ENCODE peak calls at places on chromosomes 11 and 22, in four cellular contexts. U, Q, D and N are unnamed samples.
A peak's percentile ranks its signal among the peaks of the same experiment; 100 is the strongest.

GRCh38 chr22:32823024-32823730 is 21.7 kb downstream of the TIMP3 start:
- DNase-seq in Q (no peak), U (no peak), D (peak; percentile 31), N (no peak)

GRCh38 chr11:69151811-69152210 is 3.9 kb upstream of the SMIM38 start:
- DNase-seq in U (no peak), D (no peak), Q (no peak), N (no peak)

GRCh38 chr11:45646275-45646970 is 19.0 kb downstream of the CHST1 start:
- DNase-seq in U (no peak), D (no peak), Q (no peak), N (peak; percentile 7)

GRCh38 chr22:30920407-30920806 is 48.2 kb downstream of the MORC2 start:
- DNase-seq in D (peak; percentile 84), U (no peak), Q (peak; percentile 51), N (peak; percentile 27)

GRCh38 chr22:38657248-38657909 is 941 bp downstream of the CBY1 start:
- DNase-seq in U (no peak), D (peak; percentile 53), Q (no peak), N (no peak)

GRCh38 chr22:20656516-20656901 is 117.4 kb upstream of the SERPIND1 start:
- DNase-seq in D (no peak), Q (no peak), U (no peak), N (no peak)

GRCh38 chr22:35301370-35301874 is 1.7 kb downstream of the TOM1 start:
- DNase-seq in U (peak; percentile 98), Q (no peak), D (no peak), N (no peak)

GRCh38 chr11:50333861-50334260 is 301.2 kb downstream of the OR4C45 start:
- DNase-seq in U (no peak), D (no peak), Q (no peak), N (no peak)

GRCh38 chr22:44221710-44222475 is 41.2 kb downstream of the PARVG start:
- DNase-seq in D (peak; percentile 8), Q (no peak), U (no peak), N (no peak)

GRCh38 chr11:122642472-122642922 is 13.0 kb upstream of the UBASH3B start:
- DNase-seq in U (peak; percentile 80), D (no peak), Q (no peak), N (no peak)

GRCh38 chr11:57203359-57203758 is 21.6 kb downstream of the LRRC55 start:
- DNase-seq in D (no peak), Q (no peak), U (no peak), N (no peak)

GRCh38 chr22:49619301-49619700 is 208.4 kb downstream of the BRD1 start:
- DNase-seq in U (no peak), D (no peak), Q (no peak), N (no peak)

GRCh38 chr11:17735823-17736772 is 1.5 kb downstream of the KCNC1 start:
- DNase-seq in D (no peak), U (no peak), Q (no peak), N (no peak)

GRCh38 chr11:2091786-2092463 is 47.3 kb downstream of the IGF2 start:
- DNase-seq in U (no peak), D (no peak), Q (no peak), N (no peak)

GRCh38 chr11:34654491-34655334 is 33.8 kb downstream of the EHF start:
- DNase-seq in U (peak; percentile 39), D (no peak), Q (no peak), N (no peak)

GRCh38 chr22:44335903-44336803 is 23.4 kb upstream of the SHISAL1 start:
- DNase-seq in D (no peak), U (no peak), Q (no peak), N (no peak)

GRCh38 chr11:85953491-85954143 is 98.4 kb downstream of the CCDC83 start:
- DNase-seq in U (no peak), D (no peak), Q (no peak), N (no peak)

GRCh38 chr11:63802637-63803414 is 10.4 kb upstream of the SPINDOC start:
- DNase-seq in U (peak; percentile 24), Q (no peak), D (no peak), N (no peak)

GRCh38 chr22:38760477-38761201 is 4.8 kb upstream of the SUN2 start:
- DNase-seq in Q (no peak), U (no peak), D (no peak), N (no peak)

GRCh38 chr11:3341298-3341697 is 37.6 kb downstream of the ZNF195 start:
- DNase-seq in Q (no peak), D (peak; percentile 55), U (no peak), N (no peak)

GRCh38 chr11:63920126-63920869 is 3.3 kb upstream of the RCOR2 start:
- DNase-seq in U (no peak), D (no peak), Q (no peak), N (no peak)

GRCh38 chr11:67174311-67174710 is 55.2 kb downstream of the KDM2A start:
- DNase-seq in U (no peak), D (no peak), Q (no peak), N (no peak)

GRCh38 chr11:119371067-119371601 is 10.4 kb downstream of the USP2 start:
- DNase-seq in D (no peak), Q (no peak), U (no peak), N (no peak)

GRCh38 chr22:23067023-23067650 is 3.2 kb upstream of the GNAZ start:
- DNase-seq in D (no peak), Q (no peak), U (no peak), N (no peak)

GRCh38 chr11:34380696-34381095 is 22.9 kb upstream of the ABTB2 start:
- DNase-seq in D (no peak), Q (no peak), U (peak; percentile 53), N (no peak)

GRCh38 chr22:20949698-20950183 is 17.3 kb upstream of the AIFM3 start:
- DNase-seq in D (no peak), Q (no peak), U (no peak), N (no peak)

GRCh38 chr11:6612816-6613136 is 760 bp upstream of the TAF10 start:
- DNase-seq in Q (no peak), U (no peak), D (no peak), N (no peak)

GRCh38 chr11:69348414-69349235 is 54.7 kb downstream of the MYEOV start:
- DNase-seq in U (no peak), Q (no peak), D (no peak), N (no peak)

GRCh38 chr11:8011383-8011782 is 24.2 kb downstream of the EIF3F start:
- DNase-seq in D (no peak), U (no peak), Q (no peak), N (no peak)